ENCODE peak calls at places on chromosome 3, in six cellular contexts. Z, L, P, B, W and T are unnamed samples. For H3K4me1, the result is how much of the 10 kb centered on the place peaks cover.

GRCh38 chr3:139493826-139494385 is 17.6 kb upstream of the RBP2 start:
- DNase-seq in W (no peak), Z (no peak), L (no peak), P (no peak), B (no peak), T (no peak)

GRCh38 chr3:52028572-52028971 is 27.8 kb downstream of the DUSP7 start:
- DNase-seq in P (no peak), B (peak), Z (no peak), W (no peak), L (no peak), T (no peak)

GRCh38 chr3:173932624-173933023 is 535.1 kb downstream of the NLGN1 start:
- DNase-seq in B (no peak), W (no peak), P (no peak), L (no peak), Z (no peak), T (no peak)

GRCh38 chr3:72155391-72156064 is 370.6 kb upstream of the PROK2 start:
- DNase-seq in B (no peak), W (no peak), Z (peak), L (peak), P (no peak), T (peak)

GRCh38 chr3:27594096-27594690 is 110.0 kb upstream of the SLC4A7 start:
- DNase-seq in Z (no peak), P (no peak), L (no peak), B (no peak), W (no peak), T (no peak)

GRCh38 chr3:98557324-98558010 is 25.7 kb downstream of the GPR15 start:
- DNase-seq in W (no peak), Z (no peak), B (no peak), P (no peak), L (no peak), T (no peak)

GRCh38 chr3:124886168-124887051 is 755 bp downstream of the ITGB5 start:
- DNase-seq in L (peak), B (peak), W (no peak), P (peak), Z (peak), T (peak)

GRCh38 chr3:146024260-146024659 is 136.7 kb downstream of the PLOD2 start:
- DNase-seq in W (no peak), L (no peak), B (no peak), Z (no peak), P (no peak), T (no peak)

GRCh38 chr3:30081904-30082303 is 524.5 kb upstream of the TGFBR2 start:
- DNase-seq in Z (peak), W (no peak), L (no peak), P (no peak), B (no peak), T (no peak)

GRCh38 chr3:27176256-27176655 is 192.9 kb downstream of the NEK10 start:
- DNase-seq in Z (no peak), L (no peak), B (no peak), W (no peak), P (no peak), T (no peak)

GRCh38 chr3:184795493-184796198 is 16.3 kb upstream of the VPS8 start:
- DNase-seq in B (no peak), L (no peak), W (no peak), Z (no peak), P (no peak), T (no peak)

GRCh38 chr3:106083207-106083606 is 214.4 kb upstream of the CBLB start:
- DNase-seq in P (no peak), Z (no peak), W (no peak), B (no peak), L (no peak), T (no peak)

GRCh38 chr3:124652009-124652408 is 78.2 kb upstream of the UMPS start:
- DNase-seq in P (no peak), Z (no peak), B (no peak), W (no peak), L (no peak), T (no peak)

GRCh38 chr3:107861904-107862303 is 228.9 kb downstream of the CD47 start:
- DNase-seq in Z (no peak), P (no peak), L (no peak), B (no peak), W (no peak), T (no peak)

GRCh38 chr3:130737622-130738021 is 9.0 kb downstream of the PIK3R4 start:
- DNase-seq in L (no peak), B (no peak), P (no peak), Z (no peak), W (no peak), T (no peak)

GRCh38 chr3:72385172-72385571 is 463.1 kb downstream of the SHQ1 start:
- DNase-seq in P (no peak), L (no peak), Z (no peak), B (no peak), W (no peak), T (no peak)

GRCh38 chr3:52090131-52090548 is 33.8 kb upstream of the DUSP7 start:
- DNase-seq in B (no peak), W (peak), P (peak), Z (no peak), L (no peak), T (peak)

GRCh38 chr3:113329757-113330156 is 111.5 kb downstream of the CFAP44 start:
- DNase-seq in B (no peak), P (no peak), W (no peak), L (no peak), Z (no peak), T (no peak)

GRCh38 chr3:42786212-42786611 is 13.2 kb upstream of the CCDC13 start:
- DNase-seq in L (no peak), Z (no peak), B (no peak), P (no peak), W (no peak), T (no peak)

GRCh38 chr3:71402872-71403271 is 180.7 kb downstream of the FOXP1 start:
- DNase-seq in W (no peak), L (no peak), B (no peak), P (no peak), Z (no peak), T (no peak)

GRCh38 chr3:135229018-135229495 is 434.0 kb downstream of the EPHB1 start:
- DNase-seq in Z (no peak), B (peak), P (no peak), L (no peak), W (no peak), T (no peak)

GRCh38 chr3:139304383-139304782 is 39.4 kb upstream of the MRPS22 start:
- DNase-seq in B (no peak), W (no peak), P (no peak), L (no peak), Z (no peak), T (no peak)

GRCh38 chr3:50165388-50166308 is 10.5 kb downstream of the SEMA3F start:
- DNase-seq in L (no peak), W (no peak), B (peak), P (no peak), Z (no peak), T (peak)

GRCh38 chr3:184584001-184584891 is 22.7 kb downstream of the EPHB3 start:
- DNase-seq in Z (no peak), W (no peak), P (no peak), B (no peak), L (no peak), T (no peak)

GRCh38 chr3:21839181-21839580 is 88.2 kb upstream of the ZNF385D start:
- DNase-seq in W (no peak), B (no peak), L (no peak), Z (no peak), P (no peak), T (no peak)

GRCh38 chr3:190562866-190563525 is 49.1 kb downstream of the IL1RAP start:
- DNase-seq in W (peak), B (no peak), Z (no peak), L (no peak), P (no peak), T (no peak)

GRCh38 chr3:170363471-170363994 is 6.0 kb downstream of the SKIL start:
- DNase-seq in B (no peak), L (no peak), W (no peak), P (no peak), Z (no peak), T (no peak)
- H3K4me1 ChIP-seq in B (under half), L (under half), W (under half), P (under half), Z (under half), T (under half)

GRCh38 chr3:168249539-168250414 is 154.1 kb upstream of the GOLIM4 start:
- DNase-seq in L (peak), B (peak), Z (peak), P (peak), W (peak), T (peak)
- TF ChIP-seq CTCF in L (no peak), B (peak), Z (peak), P (no peak), W (no peak), T (no peak)

GRCh38 chr3:194871143-194871863 is 185.6 kb downstream of the FAM43A start:
- DNase-seq in Z (peak), W (peak), B (peak), L (no peak), P (peak), T (peak)
- TF ChIP-seq POLR2A in Z (peak), W (no peak), B (no peak), L (no peak), P (no peak), T (no peak)

DNA sequence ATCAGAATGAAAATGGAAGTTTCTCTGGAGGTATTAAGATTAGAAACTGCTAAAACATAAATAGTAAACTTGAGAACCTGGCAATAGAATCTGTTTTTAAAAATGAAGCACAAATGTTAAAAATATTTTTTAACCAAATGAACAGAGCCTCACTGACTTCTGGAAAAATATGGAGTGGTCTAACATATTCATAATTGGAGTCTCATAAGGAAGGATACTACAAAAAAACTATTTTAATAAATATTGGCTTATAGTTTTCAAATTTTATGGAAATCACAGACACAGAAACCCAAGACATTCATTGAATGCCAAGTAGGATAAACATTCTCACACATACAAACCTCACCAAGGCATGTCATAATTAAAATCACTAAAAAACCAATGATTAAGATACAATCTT is 23.6 kb upstream of the TASOR start:
- DNase-seq in Z (no peak), L (no peak), B (no peak), W (no peak), P (no peak), T (no peak)
- H3K4me1 ChIP-seq in Z (under half), L (under half), B (under half), W (under half), P (under half), T (under half)

DNA sequence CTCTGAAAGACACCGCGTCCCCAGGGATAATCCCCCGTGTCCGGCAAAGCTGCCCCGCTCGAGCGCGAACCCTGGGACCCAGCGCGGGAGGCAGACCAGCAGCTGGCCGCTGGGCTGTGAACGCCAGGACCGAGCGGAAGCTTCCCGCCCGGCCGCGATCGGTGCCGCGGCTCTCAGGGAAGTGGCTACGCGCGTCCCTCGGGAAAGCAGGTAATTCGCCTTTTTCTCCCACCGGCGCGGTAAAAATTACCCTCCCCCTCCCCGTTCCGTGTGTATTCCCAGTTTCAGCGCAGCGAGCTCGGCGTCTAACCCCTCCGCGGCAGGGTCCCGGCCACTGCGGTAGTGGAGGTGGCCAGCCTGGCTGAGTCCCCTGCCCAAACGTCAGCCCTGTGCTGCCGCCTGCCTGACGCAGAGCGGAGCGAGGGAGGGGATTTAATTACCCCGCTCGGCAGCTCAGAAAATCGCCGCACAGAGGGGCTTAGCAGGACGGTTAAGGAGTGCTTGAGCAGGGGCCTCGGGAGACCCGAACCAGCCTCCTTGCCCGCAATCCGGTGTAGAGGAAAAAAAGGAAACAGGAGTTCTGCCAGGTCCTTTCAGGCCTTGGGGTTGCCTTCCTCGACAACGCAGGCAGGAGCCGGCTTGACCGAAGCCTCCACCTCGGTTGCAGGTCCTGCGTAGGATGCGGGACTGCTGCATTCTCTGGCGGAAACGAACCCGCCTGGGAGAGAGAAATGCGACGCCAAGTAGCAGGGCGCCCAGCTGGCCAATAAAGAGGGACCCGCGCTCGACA is 2.9 kb downstream of the GATA2 start:
- DNase-seq in W (no peak), Z (no peak), L (peak), P (peak), B (no peak), T (peak)
- TF ChIP-seq CTCF in W (no peak), Z (no peak), L (no peak), P (no peak), B (peak), T (no peak)